ENCODE peak calls at places on chromosomes 1 and 21, in six cellular contexts. P is AG08395, J is psoas muscle, M is MM.1S, R is pancreas, A is kidney tubule cell. Z is an unnamed sample.

GRCh38 chr1:206469411-206469932 is 804 bp upstream of the IKBKE start:
- DNase-seq in P (no peak), J (no peak), M (peak; percentile 77), R (no peak), A (peak; percentile 63), Z (peak; percentile 73)

GRCh38 chr1:150876111-150876434 is 326 bp downstream of the ARNT start:
- DNase-seq in P (peak; percentile 32), J (no peak), M (peak; percentile 49), R (no peak), A (peak; percentile 51), Z (peak; percentile 45)

GRCh38 chr1:198600906-198601305 is 37.9 kb upstream of the PTPRC start:
- DNase-seq in P (no peak), J (no peak), M (no peak), R (no peak), A (no peak), Z (no peak)

GRCh38 chr1:5371270-5371669 is 621.0 kb downstream of the NPHP4 start:
- DNase-seq in P (no peak), J (no peak), M (no peak), R (no peak), A (no peak), Z (no peak)

GRCh38 chr1:187871177-187871576 is 1042.4 kb downstream of the PLA2G4A start:
- DNase-seq in P (no peak), J (no peak), M (no peak), R (no peak), A (no peak), Z (no peak)

GRCh38 chr1:85681087-85681486 is 27.1 kb downstream of the ZNHIT6 start:
- DNase-seq in P (peak; percentile 42), J (no peak), M (no peak), R (no peak), A (peak; percentile 93), Z (peak; percentile 61)

GRCh38 chr21:37008705-37009104 is 2.2 kb downstream of the RIPPLY3 start:
- DNase-seq in P (no peak), J (no peak), M (no peak), R (no peak), A (no peak), Z (no peak)

GRCh38 chr21:19433623-19434022 is 1030.0 kb upstream of the TMPRSS15 start:
- DNase-seq in P (no peak), J (no peak), M (no peak), R (no peak), A (no peak), Z (no peak)

GRCh38 chr1:235632538-235633219 is 16.9 kb downstream of the GNG4 start:
- DNase-seq in P (peak; percentile 77), J (no peak), M (peak; percentile 63), R (no peak), A (peak; percentile 31), Z (peak; percentile 26)

GRCh38 chr1:198253668-198254067 is 96.9 kb downstream of the NEK7 start:
- DNase-seq in P (peak; percentile 17), J (peak; percentile 23), M (peak; percentile 42), R (no peak), A (peak; percentile 77), Z (peak; percentile 76)

GRCh38 chr1:205800973-205801703 is 11.9 kb downstream of the SLC41A1 start:
- DNase-seq in P (no peak), J (no peak), M (no peak), R (peak; percentile 74), A (no peak), Z (no peak)

GRCh38 chr1:36938807-36939206 is 95.5 kb downstream of the GRIK3 start:
- DNase-seq in P (no peak), J (no peak), M (no peak), R (no peak), A (no peak), Z (no peak)

GRCh38 chr1:11147371-11147770 is 41.8 kb upstream of the ANGPTL7 start:
- DNase-seq in P (peak; percentile 32), J (no peak), M (no peak), R (no peak), A (no peak), Z (peak; percentile 77)

GRCh38 chr1:103514920-103515503 is 10.5 kb upstream of the RNPC3 start:
- DNase-seq in P (peak; percentile 44), J (no peak), M (peak; percentile 58), R (no peak), A (peak; percentile 57), Z (peak; percentile 37)

GRCh38 chr21:21436012-21436545 is 437.9 kb downstream of the NCAM2 start:
- DNase-seq in P (peak; percentile 1), J (no peak), M (no peak), R (no peak), A (no peak), Z (no peak)

GRCh38 chr1:98426092-98426491 is 235.4 kb upstream of the SNX7 start:
- DNase-seq in P (no peak), J (no peak), M (no peak), R (no peak), A (no peak), Z (no peak)

GRCh38 chr1:113993072-113993471 is 13.8 kb downstream of the OLFML3 start:
- DNase-seq in P (no peak), J (no peak), M (no peak), R (no peak), A (no peak), Z (no peak)

GRCh38 chr1:21913763-21914162 is 23.3 kb downstream of the HSPG2 start:
- DNase-seq in P (no peak), J (peak; percentile 67), M (no peak), R (no peak), A (peak; percentile 44), Z (no peak)

GRCh38 chr1:29082519-29082918 is 41.2 kb downstream of the TMEM200B start:
- DNase-seq in P (no peak), J (no peak), M (no peak), R (no peak), A (no peak), Z (no peak)

GRCh38 chr21:35476616-35477395 is 427.7 kb upstream of the RUNX1 start:
- DNase-seq in P (peak; percentile 43), J (no peak), M (no peak), R (no peak), A (no peak), Z (no peak)

GRCh38 chr1:174740248-174740990 is 259.3 kb upstream of the CACYBP start:
- DNase-seq in P (peak; percentile 10), J (no peak), M (peak; percentile 26), R (no peak), A (peak; percentile 3), Z (peak; percentile 16)

GRCh38 chr1:17561561-17561985 is 22.1 kb downstream of the ARHGEF10L start:
- DNase-seq in P (peak; percentile 66), J (peak; percentile 73), M (no peak), R (peak; percentile 88), A (peak; percentile 59), Z (no peak)

GRCh38 chr1:3644273-3644672 is 5.6 kb downstream of the WRAP73 start:
- DNase-seq in P (no peak), J (no peak), M (no peak), R (no peak), A (no peak), Z (no peak)

GRCh38 chr1:204301171-204301957 is 58.4 kb downstream of the PLEKHA6 start:
- DNase-seq in P (no peak), J (peak; percentile 68), M (no peak), R (no peak), A (no peak), Z (peak; percentile 83)

GRCh38 chr1:4585216-4585615 is 69.2 kb upstream of the AJAP1 start:
- DNase-seq in P (no peak), J (no peak), M (peak; percentile 31), R (peak; percentile 11), A (no peak), Z (no peak)

GRCh38 chr1:31560394-31560793 is 15.9 kb upstream of the TINAGL1 start:
- DNase-seq in P (no peak), J (no peak), M (no peak), R (no peak), A (no peak), Z (no peak)

GRCh38 chr1:17403081-17403480 is 31.1 kb downstream of the PADI6 start:
- DNase-seq in P (no peak), J (no peak), M (no peak), R (no peak), A (no peak), Z (peak; percentile 89)

Z was measured in mammary epithelial cell.